ENCODE peak calls at places on chromosomes 16 and 17, in six cellular contexts. D, A, N, S, H and P are unnamed samples.
A peak's percentile ranks its signal among the peaks of the same experiment; 100 is the strongest.

GRCh38 chr16:720990-721764 is at the start of gene ANTKMT:
- DNase-seq in S (peak; percentile 90), H (peak; percentile 92), A (no peak), D (peak; percentile 74), N (peak; percentile 84), P (no peak)

GRCh38 chr17:73841431-73842060 is 197.3 kb upstream of the SDK2 start:
- DNase-seq in S (no peak), N (peak; percentile 22), A (no peak), D (no peak), H (no peak), P (peak; percentile 54)

GRCh38 chr16:23496826-23497542 is 13.3 kb downstream of the GGA2 start:
- DNase-seq in N (no peak), S (no peak), D (peak; percentile 39), A (no peak), H (peak; percentile 77), P (no peak)

GRCh38 chr17:79803997-79804855 is 7.3 kb upstream of the CBX8 start:
- DNase-seq in D (no peak), A (no peak), H (peak; percentile 34), N (peak; percentile 90), S (peak; percentile 50), P (no peak)

GRCh38 chr16:15766918-15767317 is 89.9 kb downstream of the MYH11 start:
- DNase-seq in H (no peak), A (no peak), N (no peak), S (no peak), D (no peak), P (no peak)

GRCh38 chr16:69435977-69436729 is 11.7 kb downstream of the CYB5B start:
- DNase-seq in S (no peak), D (no peak), H (no peak), A (no peak), N (no peak), P (no peak)

GRCh38 chr17:57874434-57875108 is 24.7 kb upstream of the MRPS23 start:
- DNase-seq in N (peak; percentile 54), H (peak; percentile 90), D (peak; percentile 97), S (peak; percentile 59), A (peak; percentile 95), P (peak; percentile 93)

GRCh38 chr16:84585886-84586285 is 32.0 kb downstream of the COTL1 start:
- DNase-seq in N (no peak), D (no peak), H (no peak), A (no peak), S (no peak), P (no peak)

GRCh38 chr16:9469512-9469911 is 378.1 kb downstream of the HAPSTR1 start:
- DNase-seq in H (no peak), N (no peak), S (no peak), D (peak; percentile 1), A (no peak), P (no peak)